ENCODE peak calls at places on chromosomes 5 and 9, in nine cellular contexts. V is GM23248; B is CD8-positive, alpha-beta T cell; F is CD8-positive, alpha-beta memory T cell; U is tibial nerve; I is pancreas; R is left lung; T is brain microvascular endothelial cell; S is right cardiac atrium. Y is an unnamed sample.

GRCh38 chr9:16179566-16179965 is 626.7 kb downstream of the CCDC171 start:
- DNase-seq in T (no peak), S (no peak), R (no peak), F (no peak), I (no peak), U (no peak), V (no peak), B (no peak), Y (no peak)

GRCh38 chr5:39113354-39113953 is 39.3 kb upstream of the RICTOR start:
- DNase-seq in T (no peak), R (no peak), B (no peak), I (no peak), S (no peak), U (no peak), F (no peak), V (peak), Y (no peak)

GRCh38 chr5:149731617-149732400 is 1.7 kb downstream of the PPARGC1B start:
- DNase-seq in R (peak), B (peak), V (peak), U (peak), T (peak), I (peak), S (peak), F (peak), Y (peak)

GRCh38 chr5:180338001-180338707 is 15.0 kb downstream of the GFPT2 start:
- DNase-seq in S (no peak), B (no peak), T (no peak), U (no peak), I (no peak), V (peak), F (no peak), R (peak), Y (no peak)

GRCh38 chr9:89978185-89978584 is 373.4 kb downstream of the GADD45G start:
- DNase-seq in U (no peak), R (no peak), B (no peak), I (no peak), F (no peak), V (peak), T (peak), S (no peak), Y (no peak)

GRCh38 chr5:80254767-80255424 is 952 bp downstream of the SERINC5 start:
- DNase-seq in B (no peak), T (peak), S (no peak), I (no peak), U (peak), V (peak), F (peak), R (peak), Y (no peak)

GRCh38 chr5:144247131-144247530 is 76.5 kb downstream of the KCTD16 start:
- DNase-seq in T (no peak), U (no peak), F (no peak), V (no peak), B (no peak), I (no peak), R (no peak), S (no peak), Y (no peak)

GRCh38 chr9:113492343-113493079 is 29.0 kb downstream of the RGS3 start:
- DNase-seq in S (peak), B (no peak), U (no peak), R (no peak), V (peak), T (no peak), I (peak), F (no peak), Y (no peak)

GRCh38 chr9:137138701-137139467 is at the start of gene GRIN1:
- DNase-seq in I (peak), S (peak), B (no peak), T (no peak), V (peak), F (peak), U (no peak), R (no peak), Y (no peak)

GRCh38 chr5:150613991-150614650 is 26.3 kb upstream of the SYNPO start:
- DNase-seq in U (no peak), F (no peak), V (no peak), B (no peak), S (peak), T (no peak), R (no peak), I (peak), Y (no peak)

GRCh38 chr9:107559499-107560086 is 70.0 kb upstream of the KLF4 start:
- DNase-seq in V (no peak), I (no peak), F (no peak), B (no peak), S (no peak), R (no peak), U (no peak), T (no peak), Y (no peak)

GRCh38 chr5:66144799-66145390 is 795 bp downstream of the SREK1 start:
- DNase-seq in V (peak), T (no peak), R (no peak), F (peak), S (no peak), B (no peak), I (no peak), U (no peak), Y (no peak)

GRCh38 chr5:124007675-124008398 is 495.9 kb downstream of the CSNK1G3 start:
- DNase-seq in V (peak), I (no peak), F (no peak), R (no peak), T (no peak), B (no peak), U (no peak), S (no peak), Y (no peak)

GRCh38 chr9:87515588-87516221 is 18.0 kb downstream of the DAPK1 start:
- DNase-seq in I (no peak), F (no peak), R (no peak), B (no peak), S (no peak), V (no peak), T (no peak), U (no peak), Y (no peak)

GRCh38 chr5:74634611-74635286 is 5.8 kb downstream of the ENC1 start:
- DNase-seq in R (no peak), T (no peak), U (no peak), B (no peak), S (no peak), I (no peak), V (no peak), F (no peak), Y (no peak)

GRCh38 chr9:129270205-129270604 is 92.1 kb upstream of the IER5L start:
- DNase-seq in T (no peak), U (no peak), V (no peak), F (peak), B (no peak), I (no peak), S (peak), R (no peak), Y (no peak)

GRCh38 chr9:75046725-75047345 is 18.7 kb upstream of the CARNMT1 start:
- DNase-seq in U (no peak), T (no peak), R (no peak), F (no peak), S (no peak), B (no peak), I (no peak), V (no peak), Y (no peak)

GRCh38 chr9:70954607-70955143 is 166.7 kb downstream of the TRPM3 start:
- DNase-seq in B (no peak), V (no peak), I (no peak), U (no peak), T (no peak), S (no peak), F (no peak), R (no peak), Y (no peak)

GRCh38 chr5:81749186-81749561 is 1.7 kb downstream of the SSBP2 start:
- DNase-seq in S (no peak), V (peak), B (no peak), F (no peak), R (no peak), T (no peak), I (no peak), U (no peak), Y (no peak)

GRCh38 chr5:32029291-32029690 is 144.8 kb downstream of the GOLPH3 start:
- DNase-seq in V (peak), R (no peak), F (no peak), S (no peak), U (no peak), I (no peak), T (no peak), B (no peak), Y (no peak)

GRCh38 chr9:81112638-81113037 is 576.7 kb downstream of the TLE1 start:
- DNase-seq in F (no peak), B (no peak), T (no peak), R (no peak), S (no peak), I (no peak), V (no peak), U (no peak), Y (no peak)

GRCh38 chr5:117013280-117013877 is 438.8 kb upstream of the SEMA6A start:
- DNase-seq in T (no peak), R (no peak), F (no peak), U (no peak), S (no peak), I (no peak), V (no peak), B (no peak), Y (no peak)

GRCh38 chr9:17269799-17270198 is 135.0 kb downstream of the CNTLN start:
- DNase-seq in B (no peak), U (no peak), V (no peak), S (no peak), F (no peak), I (no peak), R (no peak), T (no peak), Y (no peak)

GRCh38 chr5:151805414-151806225 is 33.9 kb downstream of the G3BP1 start:
- DNase-seq in R (no peak), B (no peak), F (no peak), T (no peak), V (peak), I (no peak), S (no peak), U (peak), Y (no peak)

GRCh38 chr9:86792136-86792535 is 155.2 kb downstream of the GAS1 start:
- DNase-seq in F (no peak), I (no peak), T (no peak), V (no peak), B (no peak), S (no peak), U (no peak), R (no peak), Y (peak)

GRCh38 chr9:20355022-20355421 is 267.3 kb downstream of the MLLT3 start:
- DNase-seq in B (no peak), S (no peak), F (no peak), I (no peak), V (peak), R (no peak), U (no peak), T (peak), Y (peak)

GRCh38 chr5:38208782-38209378 is 49.5 kb upstream of the EGFLAM start:
- DNase-seq in S (no peak), U (no peak), R (no peak), F (no peak), T (peak), V (peak), I (no peak), B (no peak), Y (peak)

GRCh38 chr9:135701067-135701967 is 668 bp upstream of the KCNT1 start:
- DNase-seq in T (no peak), I (no peak), R (no peak), U (no peak), V (peak), S (no peak), F (no peak), B (no peak), Y (no peak)

GRCh38 chr9:117744856-117745389 is 40.7 kb downstream of the TLR4 start:
- DNase-seq in B (no peak), V (peak), S (peak), U (no peak), T (no peak), F (no peak), I (no peak), R (no peak), Y (no peak)

GRCh38 chr9:136007906-136008692 is 46.9 kb upstream of the UBAC1 start:
- DNase-seq in S (peak), T (peak), I (no peak), U (no peak), F (no peak), R (no peak), B (no peak), V (peak), Y (no peak)

GRCh38 chr5:171494452-171495121 is 75.1 kb downstream of the FGF18 start:
- DNase-seq in R (peak), F (no peak), S (peak), T (peak), B (no peak), V (peak), U (peak), I (peak), Y (no peak)

GRCh38 chr5:43191740-43192557 is at the start of gene NIM1K:
- DNase-seq in V (peak), T (no peak), B (no peak), S (peak), F (peak), R (peak), U (peak), I (peak), Y (no peak)

GRCh38 chr5:1881273-1881586 is 1.5 kb downstream of the IRX4 start:
- DNase-seq in R (no peak), I (no peak), F (no peak), T (no peak), V (no peak), S (no peak), B (no peak), U (no peak), Y (no peak)

GRCh38 chr9:22649384-22649783 is 202.8 kb downstream of the DMRTA1 start:
- DNase-seq in V (peak), U (no peak), B (no peak), F (no peak), T (no peak), R (no peak), I (no peak), S (no peak), Y (no peak)

GRCh38 chr5:32520326-32520725 is 65.0 kb upstream of the SUB1 start:
- DNase-seq in I (no peak), V (no peak), U (no peak), B (no peak), S (no peak), R (no peak), T (no peak), F (no peak), Y (no peak)

GRCh38 chr5:37665272-37665671 is 174.6 kb downstream of the GDNF start:
- DNase-seq in U (no peak), T (peak), V (no peak), F (no peak), I (no peak), B (no peak), S (no peak), R (no peak), Y (no peak)

GRCh38 chr5:34682926-34683623 is 26.9 kb downstream of the RAI14 start:
- DNase-seq in S (peak), I (peak), F (no peak), U (no peak), T (no peak), V (no peak), B (no peak), R (no peak), Y (peak)

GRCh38 chr9:116335392-116335791 is 181.8 kb downstream of the PAPPA start:
- DNase-seq in F (no peak), I (no peak), U (no peak), R (no peak), V (no peak), T (no peak), B (no peak), S (no peak), Y (no peak)

GRCh38 chr5:168301593-168302388 is 10.3 kb downstream of the WWC1 start:
- DNase-seq in T (no peak), U (no peak), B (no peak), R (peak), S (no peak), I (peak), V (peak), F (no peak), Y (peak)

GRCh38 chr9:6552033-6552737 is 93.3 kb downstream of the GLDC start:
- DNase-seq in T (peak), B (no peak), V (peak), U (no peak), F (no peak), R (no peak), I (no peak), S (no peak), Y (no peak)

GRCh38 chr9:133238272-133238850 is 29.3 kb upstream of the OBP2B start:
- DNase-seq in T (peak), F (peak), U (peak), V (peak), I (peak), B (no peak), S (peak), R (peak), Y (no peak)
- H3K27ac ChIP-seq in T (no peak), F (no peak), U (peak), V (no peak), I (peak), B (no peak), S (peak), R (peak), Y (no peak)

GRCh38 chr5:58114324-58114723 is 345.6 kb downstream of the PLK2 start:
- DNase-seq in B (no peak), F (no peak), U (no peak), V (peak), T (peak), I (no peak), R (no peak), S (no peak), Y (peak)
- H3K27ac ChIP-seq in B (no peak), F (no peak), U (no peak), V (peak), T (no peak), I (no peak), R (no peak), S (no peak), Y (peak)

GRCh38 chr9:132881826-132882225 is 3.1 kb downstream of the SPACA9 start:
- DNase-seq in I (no peak), B (no peak), F (no peak), V (no peak), R (no peak), U (no peak), S (no peak), T (no peak), Y (no peak)

GRCh38 chr9:132879443-132880310 is 979 bp downstream of the SPACA9 start:
- DNase-seq in T (no peak), I (no peak), R (no peak), U (no peak), V (peak), F (no peak), B (no peak), S (no peak), Y (no peak)

GRCh38 chr9:132878695-132879064 is at the start of gene SPACA9:
- DNase-seq in T (peak), V (peak), S (peak), R (peak), F (no peak), I (peak), B (no peak), U (peak), Y (no peak)

GRCh38 chr9:132877818-132878694 is at the start of gene AK8:
- DNase-seq in R (peak), S (peak), V (peak), U (peak), F (peak), T (peak), I (peak), B (peak), Y (no peak)

GRCh38 chr9:132880311-132880661 is 1.6 kb downstream of the SPACA9 start:
- DNase-seq in S (no peak), T (no peak), U (no peak), B (no peak), V (peak), R (no peak), I (no peak), F (no peak), Y (no peak)
- H3K27ac ChIP-seq in S (peak), T (no peak), U (peak), B (no peak), V (no peak), R (no peak), I (no peak), F (no peak), Y (peak)

DNA sequence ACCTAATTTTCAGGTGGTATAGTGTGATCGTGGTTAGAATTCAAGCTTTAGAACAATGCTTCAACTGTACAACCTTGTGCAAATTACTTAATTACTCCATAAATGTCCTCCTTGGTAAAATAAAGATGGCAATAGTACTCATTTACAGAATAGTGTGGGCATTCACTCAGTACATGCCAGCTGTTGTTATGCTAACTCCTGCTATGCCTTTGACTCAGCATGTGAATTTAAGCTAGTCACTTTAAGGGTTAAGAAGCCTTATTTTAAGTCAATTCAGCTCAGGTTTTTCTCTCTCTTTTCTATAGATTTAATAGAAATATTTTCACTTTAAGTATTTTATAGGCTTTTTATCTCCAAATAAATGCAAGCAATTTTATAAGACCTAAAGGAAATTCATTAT is 335.6 kb upstream of the ITGA1 start:
- DNase-seq in T (no peak), U (no peak), V (no peak), B (no peak), F (no peak), S (no peak), I (no peak), R (no peak), Y (no peak)
- H3K27ac ChIP-seq in T (no peak), U (no peak), V (no peak), B (no peak), F (no peak), S (no peak), I (no peak), R (no peak), Y (no peak)

DNA sequence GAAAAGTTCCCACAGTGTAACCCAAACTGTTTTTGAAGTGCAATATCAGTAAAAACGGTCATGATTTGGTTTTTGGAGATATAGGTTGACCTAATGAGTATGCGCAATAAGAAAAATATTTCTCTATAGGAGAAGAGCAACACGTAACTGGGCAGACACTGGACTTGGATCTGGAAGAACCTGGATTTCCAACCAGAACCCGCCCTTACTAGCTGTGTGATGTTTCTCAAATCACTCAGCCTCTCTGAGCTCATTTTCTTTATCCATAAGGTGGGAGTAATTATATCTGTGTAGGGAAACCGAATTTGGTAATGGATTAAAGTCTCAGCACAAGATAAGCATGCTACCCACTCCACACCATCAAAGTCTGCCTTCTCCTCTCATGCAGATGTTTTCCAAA is 169.1 kb downstream of the COL23A1 start:
- DNase-seq in S (no peak), T (no peak), R (no peak), I (no peak), F (no peak), B (no peak), V (no peak), U (no peak), Y (no peak)
- H3K27ac ChIP-seq in S (no peak), T (no peak), R (no peak), I (no peak), F (no peak), B (no peak), V (no peak), U (no peak), Y (no peak)

GRCh38 chr5:122126711-122127385 is 2.5 kb upstream of the ZNF474 start:
- DNase-seq in V (peak), F (no peak), R (no peak), U (peak), B (no peak), S (peak), I (no peak), T (no peak), Y (no peak)
- H3K27ac ChIP-seq in V (peak), F (no peak), R (peak), U (peak), B (no peak), S (no peak), I (no peak), T (peak), Y (no peak)

GRCh38 chr9:93210974-93211653 is 27.2 kb downstream of the WNK2 start:
- DNase-seq in T (no peak), S (no peak), V (no peak), F (no peak), I (no peak), R (no peak), U (no peak), B (no peak), Y (no peak)
- H3K27ac ChIP-seq in T (no peak), S (no peak), V (no peak), F (no peak), I (no peak), R (no peak), U (no peak), B (no peak), Y (no peak)

Y was measured in keratinocyte.